ENCODE peak calls at places on chromosomes 5 and 9, in ten cellular contexts. One of them, this sample, is unnamed.
A peak's percentile ranks its signal among the peaks of the same experiment; 100 is the strongest.

GRCh38 chr5:110968246-110969005 is 103.1 kb upstream of the TSLP start:
- DNase-seq in thyroid gland: no peak
- DNase-seq in HL-60: no peak
- DNase-seq in neural progenitor cell: no peak
- DNase-seq in left lung: no peak
- DNase-seq in left ventricle myocardium inferior: no peak
- DNase-seq in mesendoderm: no peak
- DNase-seq in tibial artery: no peak
- DNase-seq in heart left ventricle: no peak
- DNase-seq in spleen: no peak
- DNase-seq in this sample: no peak

GRCh38 chr5:174300118-174300940 is 254.8 kb downstream of the NSG2 start:
- DNase-seq in heart left ventricle: no peak
- DNase-seq in mesendoderm: no peak
- DNase-seq in spleen: no peak
- DNase-seq in left ventricle myocardium inferior: no peak
- DNase-seq in tibial artery: no peak
- DNase-seq in neural progenitor cell: no peak
- DNase-seq in thyroid gland: no peak
- DNase-seq in left lung: no peak
- DNase-seq in HL-60: no peak
- DNase-seq in this sample: no peak

GRCh38 chr9:113886471-113886870 is 10.4 kb downstream of the ZNF618 start:
- DNase-seq in left ventricle myocardium inferior: no peak
- DNase-seq in left lung: no peak
- DNase-seq in heart left ventricle: no peak
- DNase-seq in mesendoderm: peak; percentile 50
- DNase-seq in tibial artery: no peak
- DNase-seq in HL-60: no peak
- DNase-seq in thyroid gland: no peak
- DNase-seq in spleen: no peak
- DNase-seq in neural progenitor cell: peak; percentile 60
- DNase-seq in this sample: no peak

GRCh38 chr5:154264549-154265196 is 74.1 kb downstream of the GALNT10 start:
- DNase-seq in heart left ventricle: no peak
- DNase-seq in tibial artery: no peak
- DNase-seq in left ventricle myocardium inferior: no peak
- DNase-seq in mesendoderm: no peak
- DNase-seq in HL-60: no peak
- DNase-seq in spleen: no peak
- DNase-seq in neural progenitor cell: no peak
- DNase-seq in left lung: no peak
- DNase-seq in thyroid gland: no peak
- DNase-seq in this sample: no peak

GRCh38 chr9:125932012-125932411 is 184.8 kb downstream of the PBX3 start:
- DNase-seq in HL-60: no peak
- DNase-seq in left lung: peak; percentile 46
- DNase-seq in neural progenitor cell: no peak
- DNase-seq in mesendoderm: peak; percentile 33
- DNase-seq in heart left ventricle: no peak
- DNase-seq in thyroid gland: peak; percentile 87
- DNase-seq in tibial artery: peak; percentile 56
- DNase-seq in left ventricle myocardium inferior: no peak
- DNase-seq in spleen: no peak
- DNase-seq in this sample: no peak

GRCh38 chr5:150112211-150113046 is 26.1 kb upstream of the CSF1R start:
- DNase-seq in tibial artery: peak; percentile 84
- DNase-seq in HL-60: no peak
- DNase-seq in neural progenitor cell: peak; percentile 73
- DNase-seq in left lung: peak; percentile 70
- DNase-seq in mesendoderm: peak; percentile 58
- DNase-seq in heart left ventricle: peak; percentile 74
- DNase-seq in thyroid gland: peak; percentile 22
- DNase-seq in spleen: no peak
- DNase-seq in left ventricle myocardium inferior: peak; percentile 52
- DNase-seq in this sample: no peak

GRCh38 chr5:102341918-102342317 is 45.8 kb upstream of the SLCO4C1 start:
- DNase-seq in heart left ventricle: no peak
- DNase-seq in tibial artery: no peak
- DNase-seq in neural progenitor cell: peak; percentile 20
- DNase-seq in HL-60: no peak
- DNase-seq in left lung: no peak
- DNase-seq in left ventricle myocardium inferior: no peak
- DNase-seq in thyroid gland: no peak
- DNase-seq in mesendoderm: no peak
- DNase-seq in spleen: no peak
- DNase-seq in this sample: no peak

GRCh38 chr5:102313907-102314306 is 17.8 kb upstream of the SLCO4C1 start:
- DNase-seq in tibial artery: no peak
- DNase-seq in left ventricle myocardium inferior: no peak
- DNase-seq in left lung: no peak
- DNase-seq in mesendoderm: peak; percentile 29
- DNase-seq in neural progenitor cell: peak; percentile 5
- DNase-seq in HL-60: no peak
- DNase-seq in heart left ventricle: no peak
- DNase-seq in spleen: no peak
- DNase-seq in thyroid gland: no peak
- DNase-seq in this sample: no peak

GRCh38 chr9:4530375-4530774 is 40.1 kb downstream of the SLC1A1 start:
- DNase-seq in left ventricle myocardium inferior: no peak
- DNase-seq in tibial artery: no peak
- DNase-seq in mesendoderm: no peak
- DNase-seq in neural progenitor cell: no peak
- DNase-seq in HL-60: no peak
- DNase-seq in spleen: no peak
- DNase-seq in thyroid gland: no peak
- DNase-seq in heart left ventricle: no peak
- DNase-seq in left lung: no peak
- DNase-seq in this sample: no peak

GRCh38 chr5:98909363-98909762 is 19.4 kb downstream of the CHD1 start:
- DNase-seq in tibial artery: no peak
- DNase-seq in HL-60: no peak
- DNase-seq in spleen: no peak
- DNase-seq in left lung: no peak
- DNase-seq in neural progenitor cell: no peak
- DNase-seq in heart left ventricle: no peak
- DNase-seq in mesendoderm: no peak
- DNase-seq in left ventricle myocardium inferior: no peak
- DNase-seq in thyroid gland: no peak
- DNase-seq in this sample: no peak

GRCh38 chr5:87010736-87011135 is 256.9 kb upstream of the RASA1 start:
- DNase-seq in thyroid gland: no peak
- DNase-seq in neural progenitor cell: no peak
- DNase-seq in left ventricle myocardium inferior: no peak
- DNase-seq in spleen: no peak
- DNase-seq in mesendoderm: no peak
- DNase-seq in tibial artery: no peak
- DNase-seq in HL-60: no peak
- DNase-seq in heart left ventricle: no peak
- DNase-seq in left lung: no peak
- DNase-seq in this sample: no peak

GRCh38 chr9:112308576-112308975 is 24.8 kb downstream of the PTBP3 start:
- DNase-seq in left lung: no peak
- DNase-seq in mesendoderm: peak; percentile 75
- DNase-seq in heart left ventricle: no peak
- DNase-seq in HL-60: no peak
- DNase-seq in neural progenitor cell: peak; percentile 79
- DNase-seq in spleen: no peak
- DNase-seq in thyroid gland: no peak
- DNase-seq in left ventricle myocardium inferior: no peak
- DNase-seq in tibial artery: no peak
- DNase-seq in this sample: no peak
- H3K27ac ChIP-seq in left lung: no peak overlapping the region
- H3K27ac ChIP-seq in mesendoderm: no peak overlapping the region
- H3K27ac ChIP-seq in heart left ventricle: no peak overlapping the region
- H3K27ac ChIP-seq in HL-60: no peak overlapping the region
- H3K27ac ChIP-seq in neural progenitor cell: peak overlapping the region; percentile 2
- H3K27ac ChIP-seq in spleen: no peak overlapping the region
- H3K27ac ChIP-seq in thyroid gland: no peak overlapping the region
- H3K27ac ChIP-seq in left ventricle myocardium inferior: no peak overlapping the region
- H3K27ac ChIP-seq in tibial artery: no peak overlapping the region
- H3K27ac ChIP-seq in this sample: no peak overlapping the region

DNA sequence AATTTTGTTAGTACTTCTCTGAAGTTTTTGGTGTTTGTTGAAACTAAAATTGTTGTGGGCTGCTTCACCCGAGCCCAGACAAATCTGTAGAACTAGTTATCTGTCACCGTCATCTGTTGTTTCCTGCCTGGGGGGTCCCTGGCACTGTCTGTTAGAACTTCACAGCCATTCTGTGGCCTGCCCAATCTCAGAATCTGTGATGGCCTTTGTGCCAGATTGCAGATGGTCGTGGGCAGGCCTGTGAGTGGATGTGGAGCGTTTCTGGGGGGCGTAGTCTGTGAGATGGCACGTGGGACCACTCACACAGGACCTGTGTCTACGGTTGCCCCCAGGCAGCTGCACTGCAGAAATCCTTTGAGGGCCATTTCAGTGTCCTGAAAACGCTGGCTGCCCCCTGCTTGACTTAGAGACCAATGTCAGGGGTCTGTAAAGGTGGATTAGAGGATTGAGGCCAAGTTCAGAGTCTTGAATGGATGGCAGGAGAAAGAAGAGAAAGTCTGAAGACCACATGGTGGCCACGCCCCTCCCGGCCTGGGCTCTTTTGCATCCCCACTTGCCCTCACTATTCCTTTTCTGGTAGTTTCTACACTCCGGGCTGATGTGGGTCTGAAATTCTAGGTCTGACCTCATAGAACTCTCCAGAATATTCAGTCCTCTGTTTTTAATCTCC is 38.3 kb downstream of the TRIO start:
- DNase-seq in left lung: no peak
- DNase-seq in left ventricle myocardium inferior: no peak
- DNase-seq in heart left ventricle: no peak
- DNase-seq in mesendoderm: no peak
- DNase-seq in tibial artery: no peak
- DNase-seq in thyroid gland: no peak
- DNase-seq in HL-60: no peak
- DNase-seq in spleen: no peak
- DNase-seq in neural progenitor cell: no peak
- DNase-seq in this sample: no peak
- H3K27ac ChIP-seq in left lung: no peak overlapping the region
- H3K27ac ChIP-seq in left ventricle myocardium inferior: peak overlapping the region; percentile 69
- H3K27ac ChIP-seq in heart left ventricle: no peak overlapping the region
- H3K27ac ChIP-seq in mesendoderm: no peak overlapping the region
- H3K27ac ChIP-seq in tibial artery: peak overlapping the region; percentile 89
- H3K27ac ChIP-seq in thyroid gland: no peak overlapping the region
- H3K27ac ChIP-seq in HL-60: no peak overlapping the region
- H3K27ac ChIP-seq in spleen: no peak overlapping the region
- H3K27ac ChIP-seq in neural progenitor cell: no peak overlapping the region
- H3K27ac ChIP-seq in this sample: no peak overlapping the region

DNA sequence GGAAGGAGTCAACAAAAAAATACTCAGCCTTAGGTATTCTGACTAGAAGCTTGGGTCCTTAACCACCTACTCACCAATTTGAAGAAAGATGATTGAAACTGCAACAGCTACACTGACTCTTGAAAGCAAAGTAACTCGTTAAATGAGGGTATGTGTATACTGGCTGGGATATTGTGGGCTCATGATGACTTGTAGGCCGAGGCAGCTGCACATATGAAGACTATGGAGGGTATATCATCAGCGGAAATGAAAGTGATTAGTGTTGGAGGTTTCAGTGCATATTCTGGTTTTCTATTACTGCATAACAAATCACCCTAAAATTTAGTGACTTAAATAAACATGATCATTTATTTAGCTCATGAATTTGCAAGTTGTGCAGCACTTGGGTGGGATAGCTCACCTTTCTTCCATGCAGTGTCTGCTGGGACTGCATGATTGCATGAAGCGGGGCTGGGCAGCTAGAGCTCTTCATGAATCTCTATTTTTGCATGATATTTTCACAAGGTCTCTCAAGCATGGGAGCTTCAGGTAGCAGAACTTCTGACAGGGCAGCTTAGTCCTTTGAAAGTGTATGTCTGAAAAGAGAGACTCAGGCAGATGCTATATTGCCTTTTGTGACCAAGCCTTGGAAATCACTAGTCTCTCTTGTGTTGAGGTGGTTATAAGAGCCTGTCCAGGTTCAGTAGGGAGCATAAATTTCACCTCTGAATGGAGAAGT is 96.1 kb upstream of the CDKN2B start:
- DNase-seq in tibial artery: no peak
- DNase-seq in spleen: no peak
- DNase-seq in left ventricle myocardium inferior: no peak
- DNase-seq in HL-60: no peak
- DNase-seq in heart left ventricle: no peak
- DNase-seq in left lung: no peak
- DNase-seq in thyroid gland: no peak
- DNase-seq in neural progenitor cell: no peak
- DNase-seq in mesendoderm: no peak
- DNase-seq in this sample: no peak
- H3K27ac ChIP-seq in tibial artery: peak overlapping the region; percentile 62
- H3K27ac ChIP-seq in spleen: no peak overlapping the region
- H3K27ac ChIP-seq in left ventricle myocardium inferior: no peak overlapping the region
- H3K27ac ChIP-seq in HL-60: no peak overlapping the region
- H3K27ac ChIP-seq in heart left ventricle: no peak overlapping the region
- H3K27ac ChIP-seq in left lung: no peak overlapping the region
- H3K27ac ChIP-seq in thyroid gland: no peak overlapping the region
- H3K27ac ChIP-seq in neural progenitor cell: no peak overlapping the region
- H3K27ac ChIP-seq in mesendoderm: no peak overlapping the region
- H3K27ac ChIP-seq in this sample: no peak overlapping the region

GRCh38 chr5:50564079-50564478 is 102.4 kb upstream of the PARP8 start:
- DNase-seq in mesendoderm: no peak
- DNase-seq in spleen: no peak
- DNase-seq in left lung: no peak
- DNase-seq in heart left ventricle: no peak
- DNase-seq in HL-60: no peak
- DNase-seq in neural progenitor cell: no peak
- DNase-seq in tibial artery: no peak
- DNase-seq in left ventricle myocardium inferior: no peak
- DNase-seq in thyroid gland: no peak
- DNase-seq in this sample: no peak

GRCh38 chr5:50562694-50563093 is 103.7 kb upstream of the PARP8 start:
- DNase-seq in left ventricle myocardium inferior: no peak
- DNase-seq in left lung: no peak
- DNase-seq in mesendoderm: no peak
- DNase-seq in thyroid gland: no peak
- DNase-seq in HL-60: no peak
- DNase-seq in spleen: no peak
- DNase-seq in heart left ventricle: no peak
- DNase-seq in tibial artery: no peak
- DNase-seq in neural progenitor cell: no peak
- DNase-seq in this sample: no peak

GRCh38 chr5:50559955-50560354 is 106.5 kb upstream of the PARP8 start:
- DNase-seq in spleen: no peak
- DNase-seq in tibial artery: no peak
- DNase-seq in mesendoderm: no peak
- DNase-seq in thyroid gland: no peak
- DNase-seq in neural progenitor cell: no peak
- DNase-seq in left lung: no peak
- DNase-seq in HL-60: no peak
- DNase-seq in heart left ventricle: no peak
- DNase-seq in left ventricle myocardium inferior: no peak
- DNase-seq in this sample: no peak

DNA sequence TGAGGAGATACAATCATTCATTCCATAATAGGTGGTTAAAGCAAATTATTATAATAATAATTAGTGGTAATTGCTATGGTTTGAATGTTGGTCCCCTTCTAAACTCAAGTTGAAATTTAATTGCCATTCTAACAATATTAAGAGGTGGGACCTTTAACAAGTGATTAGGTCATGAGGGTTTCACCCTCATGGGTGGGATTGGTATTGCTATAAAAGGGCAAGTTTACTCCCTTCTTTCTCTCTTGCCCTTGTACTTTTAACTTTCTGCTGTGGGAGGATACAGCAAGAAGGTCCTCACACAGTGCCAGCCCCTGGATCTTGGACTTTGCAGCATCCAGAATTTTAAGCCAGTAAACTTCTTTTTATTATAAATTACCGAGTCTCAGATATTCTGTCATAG is 101.9 kb upstream of the PARP8 start:
- DNase-seq in thyroid gland: no peak
- DNase-seq in heart left ventricle: no peak
- DNase-seq in neural progenitor cell: no peak
- DNase-seq in spleen: no peak
- DNase-seq in mesendoderm: no peak
- DNase-seq in left lung: no peak
- DNase-seq in left ventricle myocardium inferior: no peak
- DNase-seq in HL-60: no peak
- DNase-seq in tibial artery: no peak
- DNase-seq in this sample: no peak
- H3K27ac ChIP-seq in thyroid gland: no peak overlapping the region
- H3K27ac ChIP-seq in heart left ventricle: no peak overlapping the region
- H3K27ac ChIP-seq in neural progenitor cell: no peak overlapping the region
- H3K27ac ChIP-seq in spleen: no peak overlapping the region
- H3K27ac ChIP-seq in mesendoderm: no peak overlapping the region
- H3K27ac ChIP-seq in left lung: no peak overlapping the region
- H3K27ac ChIP-seq in left ventricle myocardium inferior: no peak overlapping the region
- H3K27ac ChIP-seq in HL-60: no peak overlapping the region
- H3K27ac ChIP-seq in tibial artery: no peak overlapping the region
- H3K27ac ChIP-seq in this sample: no peak overlapping the region